ENCODE peak calls at places on chromosomes 16 and 17, in six cellular contexts. One of them, this sample, is unnamed. For H3K27me3, the result is how much of the 10 kb centered on the place peaks cover.

GRCh38 chr17:66177048-66177447 is 14.9 kb downstream of the CEP112 start:
- DNase-seq in CD8-positive, alpha-beta T cell: no peak
- DNase-seq in pancreas: no peak
- DNase-seq in naive thymus-derived CD4-positive, alpha-beta T cell: no peak
- DNase-seq in dorsolateral prefrontal cortex: no peak
- DNase-seq in BJ: no peak
- DNase-seq in this sample: no peak

GRCh38 chr16:30063893-30064745 is 1.4 kb upstream of the ALDOA start:
- DNase-seq in CD8-positive, alpha-beta T cell: peak
- DNase-seq in pancreas: peak
- DNase-seq in naive thymus-derived CD4-positive, alpha-beta T cell: peak
- DNase-seq in dorsolateral prefrontal cortex: peak
- DNase-seq in BJ: no peak
- DNase-seq in this sample: peak

GRCh38 chr17:82647593-82648164 is 565 bp downstream of the WDR45B start:
- DNase-seq in CD8-positive, alpha-beta T cell: peak
- DNase-seq in pancreas: peak
- DNase-seq in naive thymus-derived CD4-positive, alpha-beta T cell: peak
- DNase-seq in dorsolateral prefrontal cortex: no peak
- DNase-seq in BJ: no peak
- DNase-seq in this sample: no peak

GRCh38 chr16:2535644-2536021 is 2.2 kb upstream of the PDPK1 start:
- DNase-seq in CD8-positive, alpha-beta T cell: no peak
- DNase-seq in pancreas: no peak
- DNase-seq in naive thymus-derived CD4-positive, alpha-beta T cell: no peak
- DNase-seq in dorsolateral prefrontal cortex: no peak
- DNase-seq in BJ: peak
- DNase-seq in this sample: no peak

GRCh38 chr16:57036315-57036714 is 47.0 kb downstream of the NLRC5 start:
- DNase-seq in CD8-positive, alpha-beta T cell: no peak
- DNase-seq in pancreas: no peak
- DNase-seq in naive thymus-derived CD4-positive, alpha-beta T cell: no peak
- DNase-seq in dorsolateral prefrontal cortex: no peak
- DNase-seq in BJ: no peak
- DNase-seq in this sample: no peak

GRCh38 chr16:84096447-84097005 is 20.2 kb downstream of the MBTPS1 start:
- DNase-seq in CD8-positive, alpha-beta T cell: no peak
- DNase-seq in pancreas: no peak
- DNase-seq in naive thymus-derived CD4-positive, alpha-beta T cell: no peak
- DNase-seq in dorsolateral prefrontal cortex: no peak
- DNase-seq in BJ: no peak
- DNase-seq in this sample: peak

GRCh38 chr17:38702166-38702899 is 2.7 kb upstream of the MLLT6 start:
- DNase-seq in CD8-positive, alpha-beta T cell: peak
- DNase-seq in pancreas: peak
- DNase-seq in naive thymus-derived CD4-positive, alpha-beta T cell: peak
- DNase-seq in dorsolateral prefrontal cortex: peak
- DNase-seq in BJ: no peak
- DNase-seq in this sample: peak

GRCh38 chr17:34840758-34841157 is 120.5 kb downstream of the CCT6B start:
- DNase-seq in CD8-positive, alpha-beta T cell: no peak
- DNase-seq in pancreas: no peak
- DNase-seq in naive thymus-derived CD4-positive, alpha-beta T cell: no peak
- DNase-seq in dorsolateral prefrontal cortex: no peak
- DNase-seq in BJ: no peak
- DNase-seq in this sample: no peak

GRCh38 chr17:29136998-29137730 is 43.0 kb downstream of the MYO18A start:
- DNase-seq in CD8-positive, alpha-beta T cell: no peak
- DNase-seq in pancreas: no peak
- DNase-seq in naive thymus-derived CD4-positive, alpha-beta T cell: no peak
- DNase-seq in dorsolateral prefrontal cortex: no peak
- DNase-seq in BJ: no peak
- DNase-seq in this sample: no peak

GRCh38 chr16:15434425-15435215 is at the start of gene BMERB1:
- DNase-seq in CD8-positive, alpha-beta T cell: peak
- DNase-seq in pancreas: peak
- DNase-seq in naive thymus-derived CD4-positive, alpha-beta T cell: peak
- DNase-seq in dorsolateral prefrontal cortex: peak
- DNase-seq in BJ: no peak
- DNase-seq in this sample: no peak

GRCh38 chr17:45894022-45894784 is at the start of gene MAPT:
- DNase-seq in CD8-positive, alpha-beta T cell: peak
- DNase-seq in pancreas: peak
- DNase-seq in naive thymus-derived CD4-positive, alpha-beta T cell: peak
- DNase-seq in dorsolateral prefrontal cortex: peak
- DNase-seq in BJ: peak
- DNase-seq in this sample: peak

GRCh38 chr17:44898768-44899073 is 524 bp downstream of the EFTUD2 start:
- DNase-seq in CD8-positive, alpha-beta T cell: no peak
- DNase-seq in pancreas: no peak
- DNase-seq in naive thymus-derived CD4-positive, alpha-beta T cell: no peak
- DNase-seq in dorsolateral prefrontal cortex: no peak
- DNase-seq in BJ: no peak
- DNase-seq in this sample: no peak

GRCh38 chr16:89534147-89534788 is 26.1 kb downstream of the SPG7 start:
- DNase-seq in CD8-positive, alpha-beta T cell: peak
- DNase-seq in pancreas: no peak
- DNase-seq in naive thymus-derived CD4-positive, alpha-beta T cell: no peak
- DNase-seq in dorsolateral prefrontal cortex: no peak
- DNase-seq in BJ: no peak
- DNase-seq in this sample: no peak

GRCh38 chr16:73713817-73714495 is 582.7 kb upstream of the PSMD7 start:
- DNase-seq in CD8-positive, alpha-beta T cell: no peak
- DNase-seq in pancreas: peak
- DNase-seq in naive thymus-derived CD4-positive, alpha-beta T cell: no peak
- DNase-seq in dorsolateral prefrontal cortex: no peak
- DNase-seq in BJ: no peak
- DNase-seq in this sample: peak

GRCh38 chr16:89375686-89376085 is 114.7 kb downstream of the ANKRD11 start:
- DNase-seq in CD8-positive, alpha-beta T cell: no peak
- DNase-seq in pancreas: no peak
- DNase-seq in naive thymus-derived CD4-positive, alpha-beta T cell: no peak
- DNase-seq in dorsolateral prefrontal cortex: no peak
- DNase-seq in BJ: no peak
- DNase-seq in this sample: no peak

GRCh38 chr17:83064732-83065659 is 14.4 kb upstream of the METRNL start:
- DNase-seq in CD8-positive, alpha-beta T cell: no peak
- DNase-seq in pancreas: peak
- DNase-seq in naive thymus-derived CD4-positive, alpha-beta T cell: no peak
- DNase-seq in dorsolateral prefrontal cortex: no peak
- DNase-seq in BJ: no peak
- DNase-seq in this sample: no peak

GRCh38 chr16:11542069-11542775 is 44.5 kb downstream of the LITAF start:
- DNase-seq in CD8-positive, alpha-beta T cell: no peak
- DNase-seq in pancreas: no peak
- DNase-seq in naive thymus-derived CD4-positive, alpha-beta T cell: no peak
- DNase-seq in dorsolateral prefrontal cortex: no peak
- DNase-seq in BJ: no peak
- DNase-seq in this sample: no peak

GRCh38 chr17:7019406-7019805 is 3.4 kb upstream of the BCL6B start:
- DNase-seq in CD8-positive, alpha-beta T cell: no peak
- DNase-seq in pancreas: no peak
- DNase-seq in naive thymus-derived CD4-positive, alpha-beta T cell: no peak
- DNase-seq in dorsolateral prefrontal cortex: no peak
- DNase-seq in BJ: no peak
- DNase-seq in this sample: no peak

GRCh38 chr16:57817680-57818079 is 15.4 kb upstream of the KIFC3 start:
- DNase-seq in CD8-positive, alpha-beta T cell: no peak
- DNase-seq in pancreas: no peak
- DNase-seq in naive thymus-derived CD4-positive, alpha-beta T cell: no peak
- DNase-seq in dorsolateral prefrontal cortex: no peak
- DNase-seq in BJ: no peak
- DNase-seq in this sample: no peak

GRCh38 chr17:60039096-60039495 is 39.6 kb downstream of the HEATR6 start:
- DNase-seq in CD8-positive, alpha-beta T cell: no peak
- DNase-seq in pancreas: no peak
- DNase-seq in naive thymus-derived CD4-positive, alpha-beta T cell: no peak
- DNase-seq in dorsolateral prefrontal cortex: no peak
- DNase-seq in BJ: no peak
- DNase-seq in this sample: no peak

GRCh38 chr16:65154321-65154720 is 32.5 kb upstream of the CDH11 start:
- DNase-seq in CD8-positive, alpha-beta T cell: no peak
- DNase-seq in pancreas: no peak
- DNase-seq in naive thymus-derived CD4-positive, alpha-beta T cell: no peak
- DNase-seq in dorsolateral prefrontal cortex: no peak
- DNase-seq in BJ: no peak
- DNase-seq in this sample: no peak

GRCh38 chr16:67150058-67150832 is 553 bp downstream of the B3GNT9 start:
- DNase-seq in CD8-positive, alpha-beta T cell: no peak
- DNase-seq in pancreas: no peak
- DNase-seq in naive thymus-derived CD4-positive, alpha-beta T cell: peak
- DNase-seq in dorsolateral prefrontal cortex: no peak
- DNase-seq in BJ: no peak
- DNase-seq in this sample: peak

GRCh38 chr17:21460358-21460757 is 84.2 kb downstream of the KCNJ12 start:
- DNase-seq in CD8-positive, alpha-beta T cell: no peak
- DNase-seq in pancreas: no peak
- DNase-seq in naive thymus-derived CD4-positive, alpha-beta T cell: no peak
- DNase-seq in dorsolateral prefrontal cortex: no peak
- DNase-seq in BJ: no peak
- DNase-seq in this sample: no peak

GRCh38 chr17:16492613-16493290 is 759 bp upstream of the LRRC75A start:
- DNase-seq in CD8-positive, alpha-beta T cell: no peak
- DNase-seq in pancreas: no peak
- DNase-seq in naive thymus-derived CD4-positive, alpha-beta T cell: no peak
- DNase-seq in dorsolateral prefrontal cortex: no peak
- DNase-seq in BJ: no peak
- DNase-seq in this sample: no peak

GRCh38 chr17:16493470-16494048 is 1.6 kb upstream of the LRRC75A start:
- DNase-seq in CD8-positive, alpha-beta T cell: no peak
- DNase-seq in pancreas: no peak
- DNase-seq in naive thymus-derived CD4-positive, alpha-beta T cell: no peak
- DNase-seq in dorsolateral prefrontal cortex: no peak
- DNase-seq in BJ: no peak
- DNase-seq in this sample: no peak

GRCh38 chr17:16488572-16488997 is 3.4 kb downstream of the LRRC75A start:
- DNase-seq in CD8-positive, alpha-beta T cell: no peak
- DNase-seq in pancreas: peak
- DNase-seq in naive thymus-derived CD4-positive, alpha-beta T cell: no peak
- DNase-seq in dorsolateral prefrontal cortex: no peak
- DNase-seq in BJ: no peak
- DNase-seq in this sample: no peak

GRCh38 chr17:16491131-16491702 is 776 bp downstream of the LRRC75A start:
- DNase-seq in CD8-positive, alpha-beta T cell: peak
- DNase-seq in pancreas: no peak
- DNase-seq in naive thymus-derived CD4-positive, alpha-beta T cell: peak
- DNase-seq in dorsolateral prefrontal cortex: no peak
- DNase-seq in BJ: no peak
- DNase-seq in this sample: no peak

GRCh38 chr17:16491703-16492612 is at the start of gene LRRC75A:
- DNase-seq in CD8-positive, alpha-beta T cell: peak
- DNase-seq in pancreas: peak
- DNase-seq in naive thymus-derived CD4-positive, alpha-beta T cell: peak
- DNase-seq in dorsolateral prefrontal cortex: no peak
- DNase-seq in BJ: no peak
- DNase-seq in this sample: no peak
- H3K27me3 ChIP-seq in CD8-positive, alpha-beta T cell: under half
- H3K27me3 ChIP-seq in pancreas: under half
- H3K27me3 ChIP-seq in naive thymus-derived CD4-positive, alpha-beta T cell: under half
- H3K27me3 ChIP-seq in dorsolateral prefrontal cortex: under half
- H3K27me3 ChIP-seq in BJ: under half
- H3K27me3 ChIP-seq in this sample: under half

GRCh38 chr17:8724451-8724850 is 20.2 kb downstream of the CCDC42 start:
- DNase-seq in CD8-positive, alpha-beta T cell: no peak
- DNase-seq in pancreas: no peak
- DNase-seq in naive thymus-derived CD4-positive, alpha-beta T cell: no peak
- DNase-seq in dorsolateral prefrontal cortex: no peak
- DNase-seq in BJ: no peak
- DNase-seq in this sample: peak

GRCh38 chr17:8728251-8728925 is 16.2 kb downstream of the CCDC42 start:
- DNase-seq in CD8-positive, alpha-beta T cell: no peak
- DNase-seq in pancreas: no peak
- DNase-seq in naive thymus-derived CD4-positive, alpha-beta T cell: no peak
- DNase-seq in dorsolateral prefrontal cortex: no peak
- DNase-seq in BJ: no peak
- DNase-seq in this sample: no peak

GRCh38 chr17:8726951-8727555 is 17.6 kb downstream of the CCDC42 start:
- DNase-seq in CD8-positive, alpha-beta T cell: no peak
- DNase-seq in pancreas: no peak
- DNase-seq in naive thymus-derived CD4-positive, alpha-beta T cell: no peak
- DNase-seq in dorsolateral prefrontal cortex: no peak
- DNase-seq in BJ: no peak
- DNase-seq in this sample: no peak

GRCh38 chr17:8726477-8726876 is 18.2 kb downstream of the CCDC42 start:
- DNase-seq in CD8-positive, alpha-beta T cell: no peak
- DNase-seq in pancreas: no peak
- DNase-seq in naive thymus-derived CD4-positive, alpha-beta T cell: no peak
- DNase-seq in dorsolateral prefrontal cortex: no peak
- DNase-seq in BJ: no peak
- DNase-seq in this sample: no peak

DNA sequence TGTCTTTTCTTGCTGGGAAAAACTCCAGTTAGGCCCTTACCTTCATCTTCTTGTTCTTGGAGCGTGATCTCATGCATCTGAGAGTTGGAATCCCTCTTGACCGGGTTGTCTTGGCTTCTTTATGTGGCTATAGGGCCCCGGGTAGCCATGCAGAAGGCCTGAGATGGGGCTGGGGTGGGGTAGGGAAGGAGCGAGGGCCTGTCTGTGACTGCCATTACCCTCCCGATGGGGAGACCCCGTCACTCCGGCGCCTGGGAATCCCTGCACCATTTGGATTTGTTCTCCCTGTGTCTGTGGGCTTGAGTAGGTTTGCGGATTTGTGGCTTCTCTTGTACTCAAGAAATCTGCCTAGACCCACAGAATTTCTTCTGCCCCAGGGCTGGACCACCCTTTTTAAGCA is 18.8 kb downstream of the CCDC42 start:
- DNase-seq in CD8-positive, alpha-beta T cell: no peak
- DNase-seq in pancreas: no peak
- DNase-seq in naive thymus-derived CD4-positive, alpha-beta T cell: no peak
- DNase-seq in dorsolateral prefrontal cortex: no peak
- DNase-seq in BJ: no peak
- DNase-seq in this sample: no peak
- H3K27me3 ChIP-seq in CD8-positive, alpha-beta T cell: under half
- H3K27me3 ChIP-seq in pancreas: under half
- H3K27me3 ChIP-seq in naive thymus-derived CD4-positive, alpha-beta T cell: under half
- H3K27me3 ChIP-seq in dorsolateral prefrontal cortex: under half
- H3K27me3 ChIP-seq in BJ: under half
- H3K27me3 ChIP-seq in this sample: under half

GRCh38 chr17:59010026-59010425 is 96.7 kb downstream of the TRIM37 start:
- DNase-seq in CD8-positive, alpha-beta T cell: no peak
- DNase-seq in pancreas: no peak
- DNase-seq in naive thymus-derived CD4-positive, alpha-beta T cell: no peak
- DNase-seq in dorsolateral prefrontal cortex: no peak
- DNase-seq in BJ: no peak
- DNase-seq in this sample: no peak
- H3K27me3 ChIP-seq in CD8-positive, alpha-beta T cell: under half
- H3K27me3 ChIP-seq in pancreas: under half
- H3K27me3 ChIP-seq in naive thymus-derived CD4-positive, alpha-beta T cell: under half
- H3K27me3 ChIP-seq in dorsolateral prefrontal cortex: under half
- H3K27me3 ChIP-seq in BJ: under half
- H3K27me3 ChIP-seq in this sample: under half

DNA sequence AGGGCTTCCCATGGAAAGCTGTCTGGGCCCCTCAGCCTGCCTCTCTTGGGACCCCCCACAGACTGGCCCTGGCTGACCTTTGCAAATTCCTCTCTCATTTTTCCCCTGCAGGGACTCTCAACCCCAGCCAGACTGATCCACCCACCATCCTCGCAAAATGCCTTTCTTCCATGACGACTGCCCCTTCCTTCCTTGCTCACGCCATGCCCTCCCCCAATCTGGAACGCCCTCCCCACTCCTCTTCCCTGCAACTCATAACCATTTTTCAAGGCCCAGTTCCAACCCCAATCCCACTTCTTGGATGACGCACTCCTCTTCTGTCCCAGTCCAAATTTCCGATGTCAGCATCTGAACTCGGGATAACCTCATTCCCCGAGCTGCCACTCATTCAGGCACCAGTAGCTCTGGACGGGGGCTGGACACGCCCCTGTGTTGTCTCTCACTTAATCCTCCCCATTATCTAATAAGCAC is 1.3 kb upstream of the DNAI2 start:
- DNase-seq in CD8-positive, alpha-beta T cell: no peak
- DNase-seq in pancreas: no peak
- DNase-seq in naive thymus-derived CD4-positive, alpha-beta T cell: no peak
- DNase-seq in dorsolateral prefrontal cortex: no peak
- DNase-seq in BJ: no peak
- DNase-seq in this sample: no peak
- H3K27me3 ChIP-seq in CD8-positive, alpha-beta T cell: under half
- H3K27me3 ChIP-seq in pancreas: under half
- H3K27me3 ChIP-seq in naive thymus-derived CD4-positive, alpha-beta T cell: under half
- H3K27me3 ChIP-seq in dorsolateral prefrontal cortex: under half
- H3K27me3 ChIP-seq in BJ: under half
- H3K27me3 ChIP-seq in this sample: under half

This sample was measured in Caco-2.